ENCODE peak calls at places on chromosomes 16 and 17, in six cellular contexts. R, H, Y, E, P and K are unnamed samples.

GRCh38 chr16:23575834-23576233 is 18.3 kb downstream of the UBFD1 start:
- DNase-seq in R (no peak), H (no peak), Y (no peak), E (no peak), P (no peak), K (no peak)

GRCh38 chr17:32445075-32445427 is 741 bp downstream of the PSMD11 start:
- DNase-seq in R (no peak), H (peak; percentile 70), Y (no peak), E (peak; percentile 53), P (peak; percentile 43), K (peak; percentile 51)

GRCh38 chr16:78137179-78137578 is 37.7 kb downstream of the WWOX start:
- DNase-seq in R (no peak), H (no peak), Y (no peak), E (no peak), P (no peak), K (no peak)

GRCh38 chr17:7631398-7632380 is 1.8 kb downstream of the SHBG start:
- DNase-seq in R (no peak), H (no peak), Y (no peak), E (no peak), P (no peak), K (no peak)

GRCh38 chr17:50618941-50619340 is 15.7 kb upstream of the ABCC3 start:
- DNase-seq in R (no peak), H (no peak), Y (no peak), E (no peak), P (peak; percentile 53), K (no peak)

GRCh38 chr16:11303405-11304138 is 22.4 kb upstream of the PRM1 start:
- DNase-seq in R (no peak), H (no peak), Y (no peak), E (no peak), P (peak; percentile 36), K (no peak)

GRCh38 chr16:74654536-74654935 is 12.1 kb downstream of the RFWD3 start:
- DNase-seq in R (no peak), H (no peak), Y (no peak), E (no peak), P (no peak), K (no peak)

GRCh38 chr17:31294231-31294630 is 2.8 kb downstream of the OMG start:
- DNase-seq in R (no peak), H (no peak), Y (no peak), E (no peak), P (no peak), K (no peak)

GRCh38 chr16:2967211-2967631 is 1.9 kb upstream of the PAQR4 start:
- DNase-seq in R (no peak), H (no peak), Y (no peak), E (no peak), P (no peak), K (no peak)

GRCh38 chr16:54180421-54181359 is 105.9 kb downstream of the IRX3 start:
- DNase-seq in R (no peak), H (no peak), Y (no peak), E (no peak), P (no peak), K (no peak)

GRCh38 chr17:73365934-73366623 is 54.3 kb upstream of the CDC42EP4 start:
- DNase-seq in R (no peak), H (no peak), Y (peak; percentile 47), E (no peak), P (peak; percentile 24), K (no peak)

GRCh38 chr17:41736983-41737679 is 2.7 kb upstream of the HAP1 start:
- DNase-seq in R (no peak), H (no peak), Y (no peak), E (no peak), P (no peak), K (no peak)

GRCh38 chr16:56609463-56609921 is 1.1 kb downstream of the MT2A start:
- DNase-seq in R (no peak), H (peak; percentile 63), Y (peak; percentile 61), E (peak; percentile 92), P (peak; percentile 87), K (peak; percentile 86)

GRCh38 chr16:6956511-6956910 is 376.1 kb upstream of the RBFOX1 start:
- DNase-seq in R (no peak), H (no peak), Y (no peak), E (no peak), P (no peak), K (no peak)

GRCh38 chr16:31382485-31383161 is 10.5 kb upstream of the ITGAD start:
- DNase-seq in R (peak; percentile 23), H (peak; percentile 76), Y (no peak), E (peak; percentile 85), P (peak; percentile 70), K (peak; percentile 68)

GRCh38 chr16:17372383-17372782 is 98.4 kb downstream of the XYLT1 start:
- DNase-seq in R (no peak), H (no peak), Y (no peak), E (no peak), P (no peak), K (no peak)

GRCh38 chr16:22693670-22694340 is 120.2 kb upstream of the HS3ST2 start:
- DNase-seq in R (no peak), H (no peak), Y (no peak), E (no peak), P (no peak), K (no peak)

GRCh38 chr16:58198739-58199411 is 969 bp upstream of the CSNK2A2 start:
- DNase-seq in R (no peak), H (no peak), Y (no peak), E (no peak), P (no peak), K (no peak)

GRCh38 chr16:58196898-58197313 is 1.0 kb downstream of the CSNK2A2 start:
- DNase-seq in R (no peak), H (no peak), Y (no peak), E (no peak), P (no peak), K (no peak)

GRCh38 chr16:58195771-58196170 is 2.1 kb downstream of the CSNK2A2 start:
- DNase-seq in R (no peak), H (no peak), Y (no peak), E (no peak), P (no peak), K (no peak)

GRCh38 chr16:58198022-58198683 is at the start of gene CSNK2A2:
- DNase-seq in R (peak; percentile 70), H (peak; percentile 78), Y (no peak), E (peak; percentile 82), P (peak; percentile 63), K (peak; percentile 78)

GRCh38 chr16:58197314-58198012 is 443 bp downstream of the CSNK2A2 start:
- DNase-seq in R (no peak), H (no peak), Y (no peak), E (no peak), P (no peak), K (no peak)
- TF ChIP-seq POLR2A in R (no peak), H (no peak), Y (no peak), E (no peak), P (no peak), K (no peak)

GRCh38 chr16:85353013-85353412 is 240.7 kb upstream of the CIBAR2 start:
- DNase-seq in R (no peak), H (no peak), Y (no peak), E (no peak), P (no peak), K (no peak)
- H3K4me1 ChIP-seq in R (peaks cover 4% of the 10 kb centered on the region), H (peaks cover 13% of the 10 kb centered on the region), Y (peaks cover 18% of the 10 kb centered on the region), E (no peaks in the 10 kb centered on the region), P (peaks cover 35% of the 10 kb centered on the region), K (peaks cover 22% of the 10 kb centered on the region)

GRCh38 chr16:68739964-68740627 is 3.0 kb downstream of the CDH1 start:
- DNase-seq in R (no peak), H (peak; percentile 57), Y (no peak), E (no peak), P (no peak), K (no peak)
- TF ChIP-seq POLR2A in R (no peak), H (no peak), Y (no peak), E (no peak), P (no peak), K (no peak)

GRCh38 chr16:85357323-85357722 is 245.1 kb upstream of the CIBAR2 start:
- DNase-seq in R (no peak), H (no peak), Y (no peak), E (no peak), P (no peak), K (no peak)

GRCh38 chr16:85354623-85355514 is 242.6 kb upstream of the CIBAR2 start:
- DNase-seq in R (no peak), H (no peak), Y (no peak), E (no peak), P (peak; percentile 89), K (no peak)

GRCh38 chr16:85353839-85354622 is 241.8 kb upstream of the CIBAR2 start:
- DNase-seq in R (no peak), H (no peak), Y (no peak), E (no peak), P (no peak), K (peak; percentile 76)

GRCh38 chr16:85356157-85356556 is 243.9 kb upstream of the CIBAR2 start:
- DNase-seq in R (no peak), H (no peak), Y (no peak), E (no peak), P (no peak), K (no peak)

GRCh38 chr16:85355515-85355837 is 243.2 kb upstream of the CIBAR2 start:
- DNase-seq in R (no peak), H (no peak), Y (no peak), E (no peak), P (no peak), K (no peak)
- H3K4me1 ChIP-seq in R (peaks cover 4% of the 10 kb centered on the region), H (peaks cover 16% of the 10 kb centered on the region), Y (peaks cover 12% of the 10 kb centered on the region), E (no peaks in the 10 kb centered on the region), P (peaks cover 42% of the 10 kb centered on the region), K (peaks cover 11% of the 10 kb centered on the region)

DNA sequence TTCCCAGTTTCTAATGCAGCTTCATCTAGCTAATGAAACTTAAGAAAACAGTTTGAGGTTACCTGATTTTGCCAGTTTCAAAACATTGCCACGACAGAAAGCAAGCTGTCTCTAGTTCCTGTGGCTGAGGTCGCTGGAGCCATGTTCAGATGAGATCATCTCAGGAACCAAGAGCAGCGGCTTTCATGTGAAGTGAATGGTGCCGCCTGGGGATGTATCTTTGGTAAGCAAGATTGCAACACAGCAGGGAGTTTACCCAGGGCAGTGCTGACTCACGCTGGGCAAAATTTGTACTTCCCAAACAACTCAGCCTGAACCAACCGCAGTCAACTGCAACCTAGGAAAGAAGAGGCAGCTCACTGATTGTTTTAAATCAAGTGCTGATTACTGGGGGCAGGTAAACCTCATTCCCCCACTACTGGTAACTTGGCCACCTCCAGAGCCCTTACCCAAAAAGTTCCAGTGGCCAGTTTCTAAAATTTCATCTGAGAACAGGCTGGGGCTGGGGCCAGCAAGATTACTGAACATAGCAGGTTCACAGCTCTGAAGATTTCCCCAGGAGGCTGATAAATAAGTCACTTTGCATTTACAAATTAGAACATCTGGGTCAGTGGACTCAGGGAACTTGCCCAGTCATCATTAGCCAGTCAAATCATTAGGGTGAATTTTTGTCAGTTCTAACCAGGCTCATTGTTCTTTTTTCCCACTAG is at the start of gene RFFL:
- DNase-seq in R (peak; percentile 78), H (peak; percentile 99), Y (peak; percentile 81), E (peak; percentile 96), P (peak; percentile 95), K (peak; percentile 91)
- TF ChIP-seq POLR2A in R (peak; percentile 37), H (peak; percentile 31), Y (peak; percentile 24), E (no peak), P (peak; percentile 94), K (peak; percentile 24)

GRCh38 chr17:45382982-45383381 is 49.7 kb downstream of the ARHGAP27 start:
- DNase-seq in R (no peak), H (no peak), Y (no peak), E (no peak), P (no peak), K (no peak)
- H3K4me1 ChIP-seq in R (no peaks in the 10 kb centered on the region), H (peaks cover 58% of the 10 kb centered on the region), Y (peaks cover 6% of the 10 kb centered on the region), E (no peaks in the 10 kb centered on the region), P (no peaks in the 10 kb centered on the region), K (peaks cover 10% of the 10 kb centered on the region)